ENCODE peak calls at places on chromosomes 16 and 17, in seven cellular contexts. One of them, this sample, is unnamed.

GRCh38 chr17:47717261-47717697 is 15.8 kb upstream of the TBX21 start:
- DNase-seq in B cell: no peak
- DNase-seq in sigmoid colon: no peak
- DNase-seq in tibial nerve: no peak
- DNase-seq in endothelial cell: no peak
- DNase-seq in IMR-90: no peak
- DNase-seq in fibroblast of mammary gland: no peak
- DNase-seq in this sample: no peak

GRCh38 chr16:89909777-89910716 is 8.6 kb upstream of the MC1R start:
- DNase-seq in B cell: peak; percentile 89
- DNase-seq in fibroblast of mammary gland: peak; percentile 82
- DNase-seq in endothelial cell: peak; percentile 83
- DNase-seq in tibial nerve: peak; percentile 64
- DNase-seq in IMR-90: peak; percentile 64
- DNase-seq in sigmoid colon: peak; percentile 91
- DNase-seq in this sample: peak; percentile 78

GRCh38 chr17:67503184-67503583 is 126.1 kb downstream of the PITPNC1 start:
- DNase-seq in fibroblast of mammary gland: peak; percentile 79
- DNase-seq in IMR-90: peak; percentile 53
- DNase-seq in tibial nerve: no peak
- DNase-seq in B cell: no peak
- DNase-seq in endothelial cell: no peak
- DNase-seq in sigmoid colon: no peak
- DNase-seq in this sample: no peak

GRCh38 chr16:85481738-85482137 is 131.4 kb upstream of the GSE1 start:
- DNase-seq in endothelial cell: no peak
- DNase-seq in B cell: no peak
- DNase-seq in fibroblast of mammary gland: no peak
- DNase-seq in sigmoid colon: no peak
- DNase-seq in tibial nerve: no peak
- DNase-seq in IMR-90: no peak
- DNase-seq in this sample: no peak

GRCh38 chr16:50818380-50818779 is 76.5 kb downstream of the CYLD start:
- DNase-seq in B cell: no peak
- DNase-seq in endothelial cell: no peak
- DNase-seq in IMR-90: no peak
- DNase-seq in tibial nerve: no peak
- DNase-seq in fibroblast of mammary gland: no peak
- DNase-seq in sigmoid colon: no peak
- DNase-seq in this sample: no peak

GRCh38 chr17:22221344-22221743 is 529.0 kb downstream of the KCNJ18 start:
- DNase-seq in endothelial cell: no peak
- DNase-seq in fibroblast of mammary gland: no peak
- DNase-seq in IMR-90: no peak
- DNase-seq in tibial nerve: no peak
- DNase-seq in sigmoid colon: no peak
- DNase-seq in B cell: no peak
- DNase-seq in this sample: no peak

GRCh38 chr16:88076211-88076931 is 125.1 kb downstream of the BANP start:
- DNase-seq in endothelial cell: no peak
- DNase-seq in IMR-90: no peak
- DNase-seq in B cell: no peak
- DNase-seq in sigmoid colon: no peak
- DNase-seq in fibroblast of mammary gland: no peak
- DNase-seq in tibial nerve: no peak
- DNase-seq in this sample: no peak

GRCh38 chr16:66622863-66623262 is 18.4 kb downstream of the CMTM3 start:
- DNase-seq in B cell: no peak
- DNase-seq in fibroblast of mammary gland: peak; percentile 63
- DNase-seq in endothelial cell: no peak
- DNase-seq in sigmoid colon: no peak
- DNase-seq in IMR-90: peak; percentile 32
- DNase-seq in tibial nerve: no peak
- DNase-seq in this sample: no peak

GRCh38 chr17:64186171-64187092 is 56.5 kb upstream of the ERN1 start:
- DNase-seq in IMR-90: no peak
- DNase-seq in fibroblast of mammary gland: peak; percentile 24
- DNase-seq in B cell: no peak
- DNase-seq in sigmoid colon: no peak
- DNase-seq in tibial nerve: no peak
- DNase-seq in endothelial cell: no peak
- DNase-seq in this sample: no peak

GRCh38 chr16:84689126-84689525 is 10.7 kb upstream of the USP10 start:
- DNase-seq in endothelial cell: no peak
- DNase-seq in sigmoid colon: peak; percentile 44
- DNase-seq in B cell: no peak
- DNase-seq in IMR-90: peak; percentile 99
- DNase-seq in tibial nerve: no peak
- DNase-seq in fibroblast of mammary gland: peak; percentile 94
- DNase-seq in this sample: no peak

GRCh38 chr17:1574697-1575471 is 12.3 kb upstream of the PITPNA start:
- DNase-seq in IMR-90: no peak
- DNase-seq in sigmoid colon: no peak
- DNase-seq in B cell: no peak
- DNase-seq in fibroblast of mammary gland: no peak
- DNase-seq in endothelial cell: peak; percentile 73
- DNase-seq in tibial nerve: no peak
- DNase-seq in this sample: no peak

GRCh38 chr16:85675528-85675927 is 13.2 kb downstream of the GINS2 start:
- DNase-seq in fibroblast of mammary gland: peak; percentile 54
- DNase-seq in IMR-90: peak; percentile 56
- DNase-seq in tibial nerve: no peak
- DNase-seq in sigmoid colon: no peak
- DNase-seq in endothelial cell: no peak
- DNase-seq in B cell: no peak
- DNase-seq in this sample: no peak

GRCh38 chr17:17924131-17924856 is 47.9 kb downstream of the TOM1L2 start:
- DNase-seq in fibroblast of mammary gland: peak; percentile 31
- DNase-seq in tibial nerve: no peak
- DNase-seq in endothelial cell: no peak
- DNase-seq in IMR-90: no peak
- DNase-seq in sigmoid colon: no peak
- DNase-seq in B cell: no peak
- DNase-seq in this sample: no peak

GRCh38 chr17:17921192-17922082 is 50.8 kb downstream of the TOM1L2 start:
- DNase-seq in fibroblast of mammary gland: peak; percentile 93
- DNase-seq in IMR-90: peak; percentile 90
- DNase-seq in endothelial cell: no peak
- DNase-seq in sigmoid colon: peak; percentile 71
- DNase-seq in B cell: no peak
- DNase-seq in tibial nerve: no peak
- DNase-seq in this sample: no peak

GRCh38 chr17:17919169-17920107 is 52.8 kb downstream of the TOM1L2 start:
- DNase-seq in sigmoid colon: peak; percentile 89
- DNase-seq in tibial nerve: peak; percentile 85
- DNase-seq in fibroblast of mammary gland: peak; percentile 77
- DNase-seq in endothelial cell: peak; percentile 73
- DNase-seq in IMR-90: peak; percentile 72
- DNase-seq in B cell: peak; percentile 76
- DNase-seq in this sample: peak; percentile 58

GRCh38 chr17:17924857-17925250 is 47.3 kb downstream of the TOM1L2 start:
- DNase-seq in sigmoid colon: no peak
- DNase-seq in IMR-90: no peak
- DNase-seq in fibroblast of mammary gland: no peak
- DNase-seq in B cell: no peak
- DNase-seq in endothelial cell: no peak
- DNase-seq in tibial nerve: no peak
- DNase-seq in this sample: no peak

GRCh38 chr17:17922198-17922901 is 49.9 kb downstream of the TOM1L2 start:
- DNase-seq in IMR-90: no peak
- DNase-seq in fibroblast of mammary gland: no peak
- DNase-seq in tibial nerve: no peak
- DNase-seq in B cell: no peak
- DNase-seq in endothelial cell: no peak
- DNase-seq in sigmoid colon: no peak
- DNase-seq in this sample: no peak
- TF ChIP-seq CTCF in IMR-90: no peak
- TF ChIP-seq CTCF in fibroblast of mammary gland: no peak
- TF ChIP-seq CTCF in tibial nerve: no peak
- TF ChIP-seq CTCF in B cell: no peak
- TF ChIP-seq CTCF in endothelial cell: no peak
- TF ChIP-seq CTCF in sigmoid colon: no peak
- TF ChIP-seq CTCF in this sample: no peak

DNA sequence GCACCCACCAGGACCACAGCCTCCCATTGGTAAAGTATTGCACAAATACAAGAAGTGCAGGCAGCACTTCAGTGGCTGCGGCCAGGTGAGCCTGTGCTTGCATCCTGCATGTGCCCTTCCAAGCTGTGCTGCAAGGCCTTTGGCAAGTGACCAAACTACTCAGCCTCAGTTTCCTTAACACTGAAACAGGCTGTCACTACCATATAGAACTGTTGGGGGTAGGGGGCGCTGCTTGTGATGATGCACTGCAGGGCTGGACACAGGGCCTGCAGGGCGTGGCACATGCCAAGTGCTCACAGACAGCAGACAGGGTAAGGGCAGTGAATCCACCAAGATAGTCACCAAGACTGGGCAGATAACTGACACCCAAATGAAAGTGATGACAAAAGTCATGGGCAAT is 65.6 kb upstream of the SREBF1 start:
- DNase-seq in IMR-90: no peak
- DNase-seq in sigmoid colon: no peak
- DNase-seq in endothelial cell: no peak
- DNase-seq in fibroblast of mammary gland: no peak
- DNase-seq in tibial nerve: no peak
- DNase-seq in B cell: no peak
- DNase-seq in this sample: no peak
- TF ChIP-seq CTCF in IMR-90: no peak
- TF ChIP-seq CTCF in sigmoid colon: no peak
- TF ChIP-seq CTCF in endothelial cell: no peak
- TF ChIP-seq CTCF in fibroblast of mammary gland: no peak
- TF ChIP-seq CTCF in tibial nerve: no peak
- TF ChIP-seq CTCF in B cell: no peak
- TF ChIP-seq CTCF in this sample: no peak

GRCh38 chr17:42180922-42181850 is at the start of gene KCNH4:
- DNase-seq in tibial nerve: peak; percentile 65
- DNase-seq in endothelial cell: peak; percentile 63
- DNase-seq in fibroblast of mammary gland: peak; percentile 72
- DNase-seq in B cell: peak; percentile 95
- DNase-seq in sigmoid colon: peak; percentile 79
- DNase-seq in IMR-90: peak; percentile 70
- DNase-seq in this sample: peak; percentile 96
- TF ChIP-seq CTCF in tibial nerve: peak; percentile 14
- TF ChIP-seq CTCF in endothelial cell: no peak
- TF ChIP-seq CTCF in fibroblast of mammary gland: peak; percentile 43
- TF ChIP-seq CTCF in B cell: peak; percentile 69
- TF ChIP-seq CTCF in sigmoid colon: no peak
- TF ChIP-seq CTCF in IMR-90: peak; percentile 65
- TF ChIP-seq CTCF in this sample: peak; percentile 84

DNA sequence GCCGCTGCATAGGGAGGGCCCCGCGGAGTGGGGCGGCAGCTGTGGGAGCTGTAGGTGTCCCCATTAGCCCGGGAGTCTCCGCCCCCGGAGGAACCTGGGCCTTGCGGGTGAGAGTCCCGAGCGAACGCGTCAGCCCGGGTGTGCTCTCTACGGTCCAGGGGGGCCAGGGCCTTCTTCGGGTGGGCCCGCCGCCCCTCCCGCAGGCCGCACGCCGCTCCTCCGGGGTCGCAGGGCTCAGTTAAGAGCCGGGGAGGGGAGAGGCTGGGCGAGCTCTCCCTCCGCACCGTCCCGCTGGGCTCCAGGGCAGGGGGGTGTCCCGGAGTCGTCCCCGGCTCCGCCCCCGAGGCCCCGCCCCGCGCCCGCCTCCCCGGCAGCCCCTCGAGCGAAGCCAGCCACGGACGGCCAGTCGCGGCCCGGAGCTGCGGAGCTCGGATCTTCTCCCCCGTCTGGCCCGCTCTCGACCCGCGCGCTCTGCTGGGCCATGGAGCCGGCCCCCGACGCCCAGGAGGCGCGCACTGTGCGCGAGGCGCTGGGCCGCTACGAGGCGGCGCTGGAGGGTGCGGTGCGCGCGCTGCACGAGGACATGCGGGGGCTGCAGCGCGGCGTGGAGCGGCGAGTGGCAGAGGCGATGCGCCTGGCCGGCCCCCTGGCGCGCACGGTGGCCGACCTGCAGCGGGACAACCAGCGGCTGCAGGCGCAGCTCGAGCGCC is at the start of gene SMTNL2:
- DNase-seq in IMR-90: no peak
- DNase-seq in tibial nerve: no peak
- DNase-seq in sigmoid colon: peak; percentile 73
- DNase-seq in endothelial cell: peak; percentile 33
- DNase-seq in B cell: peak; percentile 79
- DNase-seq in fibroblast of mammary gland: no peak
- DNase-seq in this sample: peak; percentile 91
- TF ChIP-seq CTCF in IMR-90: no peak
- TF ChIP-seq CTCF in tibial nerve: no peak
- TF ChIP-seq CTCF in sigmoid colon: no peak
- TF ChIP-seq CTCF in endothelial cell: no peak
- TF ChIP-seq CTCF in B cell: no peak
- TF ChIP-seq CTCF in fibroblast of mammary gland: no peak
- TF ChIP-seq CTCF in this sample: no peak

GRCh38 chr17:6462692-6463091 is 18.4 kb downstream of the PIMREG start:
- DNase-seq in endothelial cell: no peak
- DNase-seq in fibroblast of mammary gland: no peak
- DNase-seq in tibial nerve: no peak
- DNase-seq in IMR-90: no peak
- DNase-seq in B cell: no peak
- DNase-seq in sigmoid colon: no peak
- DNase-seq in this sample: no peak

GRCh38 chr17:6463616-6464445 is 19.6 kb downstream of the PIMREG start:
- DNase-seq in B cell: no peak
- DNase-seq in sigmoid colon: no peak
- DNase-seq in endothelial cell: no peak
- DNase-seq in fibroblast of mammary gland: no peak
- DNase-seq in tibial nerve: no peak
- DNase-seq in IMR-90: no peak
- DNase-seq in this sample: no peak

GRCh38 chr17:6464446-6465041 is 20.3 kb downstream of the PIMREG start:
- DNase-seq in IMR-90: no peak
- DNase-seq in B cell: no peak
- DNase-seq in sigmoid colon: no peak
- DNase-seq in endothelial cell: no peak
- DNase-seq in fibroblast of mammary gland: no peak
- DNase-seq in tibial nerve: no peak
- DNase-seq in this sample: no peak

GRCh38 chr17:6467567-6467966 is 23.3 kb downstream of the PIMREG start:
- DNase-seq in endothelial cell: no peak
- DNase-seq in fibroblast of mammary gland: no peak
- DNase-seq in tibial nerve: no peak
- DNase-seq in B cell: no peak
- DNase-seq in sigmoid colon: no peak
- DNase-seq in IMR-90: no peak
- DNase-seq in this sample: no peak

GRCh38 chr17:6465206-6466003 is 21.1 kb downstream of the PIMREG start:
- DNase-seq in tibial nerve: no peak
- DNase-seq in fibroblast of mammary gland: no peak
- DNase-seq in endothelial cell: no peak
- DNase-seq in B cell: no peak
- DNase-seq in sigmoid colon: no peak
- DNase-seq in IMR-90: no peak
- DNase-seq in this sample: no peak
- TF ChIP-seq CTCF in tibial nerve: no peak
- TF ChIP-seq CTCF in fibroblast of mammary gland: no peak
- TF ChIP-seq CTCF in endothelial cell: no peak
- TF ChIP-seq CTCF in B cell: no peak
- TF ChIP-seq CTCF in sigmoid colon: no peak
- TF ChIP-seq CTCF in IMR-90: no peak
- TF ChIP-seq CTCF in this sample: no peak